ENCODE peak calls at places on chromosomes 11 and 22, in eight cellular contexts. One of them, this sample, is unnamed.

GRCh38 chr22:45127866-45128265 is 35.9 kb upstream of the NUP50 start:
- DNase-seq in cerebellum: no peak
- DNase-seq in iris pigment epithelial cell: peak
- DNase-seq in endothelial cell: no peak
- DNase-seq in GM23248: peak
- DNase-seq in osteocyte: no peak
- DNase-seq in fibroblast of pulmonary artery: peak
- DNase-seq in lower leg skin: no peak
- DNase-seq in this sample: no peak

GRCh38 chr11:124586247-124586860 is 16.6 kb downstream of the OR8A1 start:
- DNase-seq in osteocyte: no peak
- DNase-seq in GM23248: peak
- DNase-seq in fibroblast of pulmonary artery: peak
- DNase-seq in cerebellum: peak
- DNase-seq in iris pigment epithelial cell: peak
- DNase-seq in lower leg skin: peak
- DNase-seq in endothelial cell: peak
- DNase-seq in this sample: peak

GRCh38 chr11:31779268-31779879 is 31.7 kb downstream of the PAX6 start:
- DNase-seq in GM23248: peak
- DNase-seq in iris pigment epithelial cell: peak
- DNase-seq in lower leg skin: no peak
- DNase-seq in cerebellum: no peak
- DNase-seq in endothelial cell: no peak
- DNase-seq in fibroblast of pulmonary artery: peak
- DNase-seq in osteocyte: no peak
- DNase-seq in this sample: no peak

GRCh38 chr11:60953781-60954180 is 1.8 kb upstream of the SLC15A3 start:
- DNase-seq in GM23248: peak
- DNase-seq in lower leg skin: no peak
- DNase-seq in fibroblast of pulmonary artery: peak
- DNase-seq in osteocyte: no peak
- DNase-seq in iris pigment epithelial cell: no peak
- DNase-seq in cerebellum: no peak
- DNase-seq in endothelial cell: no peak
- DNase-seq in this sample: no peak

GRCh38 chr22:50061824-50062355 is 3.8 kb upstream of the TTLL8 start:
- DNase-seq in lower leg skin: no peak
- DNase-seq in GM23248: no peak
- DNase-seq in osteocyte: no peak
- DNase-seq in endothelial cell: no peak
- DNase-seq in cerebellum: no peak
- DNase-seq in iris pigment epithelial cell: no peak
- DNase-seq in fibroblast of pulmonary artery: no peak
- DNase-seq in this sample: no peak

GRCh38 chr22:50118557-50119168 is 28.9 kb downstream of the MOV10L1 start:
- DNase-seq in cerebellum: no peak
- DNase-seq in endothelial cell: no peak
- DNase-seq in osteocyte: no peak
- DNase-seq in iris pigment epithelial cell: peak
- DNase-seq in lower leg skin: no peak
- DNase-seq in GM23248: peak
- DNase-seq in fibroblast of pulmonary artery: peak
- DNase-seq in this sample: no peak

GRCh38 chr11:57781529-57781943 is 19.9 kb downstream of the CTNND1 start:
- DNase-seq in endothelial cell: no peak
- DNase-seq in osteocyte: no peak
- DNase-seq in cerebellum: no peak
- DNase-seq in GM23248: no peak
- DNase-seq in fibroblast of pulmonary artery: peak
- DNase-seq in iris pigment epithelial cell: no peak
- DNase-seq in lower leg skin: peak
- DNase-seq in this sample: no peak

GRCh38 chr22:33807465-33807864 is 112.8 kb downstream of the LARGE1 start:
- DNase-seq in cerebellum: no peak
- DNase-seq in iris pigment epithelial cell: no peak
- DNase-seq in lower leg skin: no peak
- DNase-seq in GM23248: peak
- DNase-seq in osteocyte: no peak
- DNase-seq in fibroblast of pulmonary artery: peak
- DNase-seq in endothelial cell: no peak
- DNase-seq in this sample: no peak

GRCh38 chr11:76248210-76248609 is 41.9 kb upstream of the WNT11 start:
- DNase-seq in cerebellum: no peak
- DNase-seq in GM23248: peak
- DNase-seq in iris pigment epithelial cell: peak
- DNase-seq in endothelial cell: peak
- DNase-seq in osteocyte: no peak
- DNase-seq in fibroblast of pulmonary artery: peak
- DNase-seq in lower leg skin: no peak
- DNase-seq in this sample: peak

GRCh38 chr11:58926251-58926650 is 13.0 kb upstream of the GLYATL1 start:
- DNase-seq in GM23248: peak
- DNase-seq in lower leg skin: no peak
- DNase-seq in cerebellum: no peak
- DNase-seq in osteocyte: no peak
- DNase-seq in endothelial cell: no peak
- DNase-seq in iris pigment epithelial cell: peak
- DNase-seq in fibroblast of pulmonary artery: no peak
- DNase-seq in this sample: peak

GRCh38 chr11:13861411-13861810 is 101.1 kb upstream of the SPON1 start:
- DNase-seq in fibroblast of pulmonary artery: no peak
- DNase-seq in osteocyte: peak
- DNase-seq in iris pigment epithelial cell: no peak
- DNase-seq in endothelial cell: no peak
- DNase-seq in cerebellum: no peak
- DNase-seq in lower leg skin: no peak
- DNase-seq in GM23248: no peak
- DNase-seq in this sample: no peak

GRCh38 chr11:34623463-34623862 is 2.6 kb downstream of the EHF start:
- DNase-seq in endothelial cell: no peak
- DNase-seq in cerebellum: no peak
- DNase-seq in lower leg skin: no peak
- DNase-seq in GM23248: no peak
- DNase-seq in osteocyte: no peak
- DNase-seq in iris pigment epithelial cell: no peak
- DNase-seq in fibroblast of pulmonary artery: no peak
- DNase-seq in this sample: no peak

GRCh38 chr22:30208631-30209603 is 37.6 kb downstream of the LIF start:
- DNase-seq in iris pigment epithelial cell: peak
- DNase-seq in osteocyte: no peak
- DNase-seq in lower leg skin: no peak
- DNase-seq in GM23248: peak
- DNase-seq in cerebellum: no peak
- DNase-seq in fibroblast of pulmonary artery: peak
- DNase-seq in endothelial cell: no peak
- DNase-seq in this sample: no peak

GRCh38 chr11:69442012-69442806 is 39.3 kb upstream of the LINC01488 start:
- DNase-seq in fibroblast of pulmonary artery: no peak
- DNase-seq in endothelial cell: no peak
- DNase-seq in osteocyte: no peak
- DNase-seq in iris pigment epithelial cell: peak
- DNase-seq in cerebellum: no peak
- DNase-seq in lower leg skin: no peak
- DNase-seq in GM23248: peak
- DNase-seq in this sample: no peak

GRCh38 chr11:31325162-31325561 is 44.4 kb downstream of the DCDC1 start:
- DNase-seq in endothelial cell: no peak
- DNase-seq in iris pigment epithelial cell: peak
- DNase-seq in osteocyte: no peak
- DNase-seq in lower leg skin: no peak
- DNase-seq in GM23248: peak
- DNase-seq in fibroblast of pulmonary artery: peak
- DNase-seq in cerebellum: no peak
- DNase-seq in this sample: no peak

GRCh38 chr22:50059185-50059880 is 1.2 kb upstream of the TTLL8 start:
- DNase-seq in iris pigment epithelial cell: peak
- DNase-seq in cerebellum: no peak
- DNase-seq in lower leg skin: no peak
- DNase-seq in fibroblast of pulmonary artery: peak
- DNase-seq in endothelial cell: peak
- DNase-seq in GM23248: peak
- DNase-seq in osteocyte: no peak
- DNase-seq in this sample: no peak

GRCh38 chr22:48651036-48651890 is 1176.4 kb downstream of the BRD1 start:
- DNase-seq in cerebellum: peak
- DNase-seq in endothelial cell: no peak
- DNase-seq in fibroblast of pulmonary artery: no peak
- DNase-seq in GM23248: no peak
- DNase-seq in iris pigment epithelial cell: no peak
- DNase-seq in lower leg skin: no peak
- DNase-seq in osteocyte: no peak
- DNase-seq in this sample: no peak

GRCh38 chr11:69429716-69430491 is 51.6 kb upstream of the LINC01488 start:
- DNase-seq in endothelial cell: no peak
- DNase-seq in GM23248: no peak
- DNase-seq in osteocyte: no peak
- DNase-seq in iris pigment epithelial cell: no peak
- DNase-seq in lower leg skin: no peak
- DNase-seq in cerebellum: no peak
- DNase-seq in fibroblast of pulmonary artery: no peak
- DNase-seq in this sample: no peak

GRCh38 chr11:78740175-78741161 is 165.8 kb upstream of the NARS2 start:
- DNase-seq in iris pigment epithelial cell: no peak
- DNase-seq in cerebellum: no peak
- DNase-seq in osteocyte: no peak
- DNase-seq in endothelial cell: no peak
- DNase-seq in GM23248: no peak
- DNase-seq in lower leg skin: no peak
- DNase-seq in fibroblast of pulmonary artery: no peak
- DNase-seq in this sample: no peak

GRCh38 chr22:48301421-48301820 is 1526.3 kb downstream of the BRD1 start:
- DNase-seq in endothelial cell: no peak
- DNase-seq in fibroblast of pulmonary artery: no peak
- DNase-seq in cerebellum: no peak
- DNase-seq in lower leg skin: peak
- DNase-seq in osteocyte: no peak
- DNase-seq in iris pigment epithelial cell: no peak
- DNase-seq in GM23248: no peak
- DNase-seq in this sample: no peak

GRCh38 chr11:95095858-95096587 is 6.4 kb downstream of the ENDOD1 start:
- DNase-seq in endothelial cell: no peak
- DNase-seq in fibroblast of pulmonary artery: peak
- DNase-seq in osteocyte: no peak
- DNase-seq in lower leg skin: no peak
- DNase-seq in iris pigment epithelial cell: peak
- DNase-seq in GM23248: peak
- DNase-seq in cerebellum: no peak
- DNase-seq in this sample: no peak

GRCh38 chr11:69983571-69983877 is 94.6 kb upstream of the ANO1 start:
- DNase-seq in cerebellum: no peak
- DNase-seq in endothelial cell: no peak
- DNase-seq in iris pigment epithelial cell: no peak
- DNase-seq in fibroblast of pulmonary artery: no peak
- DNase-seq in osteocyte: no peak
- DNase-seq in lower leg skin: no peak
- DNase-seq in GM23248: no peak
- DNase-seq in this sample: no peak

GRCh38 chr11:124804884-124805283 is 4.7 kb upstream of the MSANTD2 start:
- DNase-seq in endothelial cell: no peak
- DNase-seq in GM23248: no peak
- DNase-seq in iris pigment epithelial cell: no peak
- DNase-seq in cerebellum: no peak
- DNase-seq in fibroblast of pulmonary artery: no peak
- DNase-seq in osteocyte: no peak
- DNase-seq in lower leg skin: no peak
- DNase-seq in this sample: no peak

GRCh38 chr11:6601041-6601461 is 2.4 kb downstream of the RRP8 start:
- DNase-seq in endothelial cell: peak
- DNase-seq in iris pigment epithelial cell: no peak
- DNase-seq in cerebellum: no peak
- DNase-seq in lower leg skin: no peak
- DNase-seq in GM23248: no peak
- DNase-seq in osteocyte: peak
- DNase-seq in fibroblast of pulmonary artery: no peak
- DNase-seq in this sample: no peak

GRCh38 chr22:23214398-23214797 is 34.1 kb downstream of the BCR start:
- DNase-seq in endothelial cell: no peak
- DNase-seq in GM23248: no peak
- DNase-seq in osteocyte: no peak
- DNase-seq in fibroblast of pulmonary artery: no peak
- DNase-seq in cerebellum: no peak
- DNase-seq in lower leg skin: no peak
- DNase-seq in iris pigment epithelial cell: no peak
- DNase-seq in this sample: no peak

GRCh38 chr11:43944761-43945311 is 2.4 kb downstream of the C11orf96 start:
- DNase-seq in cerebellum: peak
- DNase-seq in GM23248: peak
- DNase-seq in endothelial cell: peak
- DNase-seq in lower leg skin: no peak
- DNase-seq in fibroblast of pulmonary artery: peak
- DNase-seq in iris pigment epithelial cell: peak
- DNase-seq in osteocyte: no peak
- DNase-seq in this sample: peak